ENCODE peak calls at places on chromosomes 7 and 10, in ten cellular contexts. One of them, this sample, is unnamed.

GRCh38 chr7:158685727-158686126 is 18.9 kb downstream of the NCAPG2 start:
- DNase-seq in RWPE2: no peak
- DNase-seq in GM12878: no peak
- DNase-seq in RWPE1: no peak
- DNase-seq in HFFc6: no peak
- DNase-seq in choroid plexus epithelial cell: peak
- DNase-seq in suprapubic skin: no peak
- DNase-seq in kidney epithelial cell: no peak
- DNase-seq in colonic mucosa: no peak
- DNase-seq in AG10803: peak
- DNase-seq in this sample: no peak

GRCh38 chr7:157396316-157397035 is 59.7 kb downstream of the DNAJB6 start:
- DNase-seq in RWPE2: no peak
- DNase-seq in GM12878: no peak
- DNase-seq in RWPE1: no peak
- DNase-seq in HFFc6: no peak
- DNase-seq in choroid plexus epithelial cell: no peak
- DNase-seq in suprapubic skin: no peak
- DNase-seq in kidney epithelial cell: no peak
- DNase-seq in colonic mucosa: no peak
- DNase-seq in AG10803: no peak
- DNase-seq in this sample: no peak

GRCh38 chr10:77715081-77715480 is 77.5 kb upstream of the KCNMA1 start:
- DNase-seq in RWPE2: no peak
- DNase-seq in GM12878: no peak
- DNase-seq in RWPE1: peak
- DNase-seq in HFFc6: no peak
- DNase-seq in choroid plexus epithelial cell: no peak
- DNase-seq in suprapubic skin: no peak
- DNase-seq in kidney epithelial cell: no peak
- DNase-seq in colonic mucosa: no peak
- DNase-seq in AG10803: no peak
- DNase-seq in this sample: no peak

GRCh38 chr7:133039614-133040013 is 42.3 kb downstream of the CHCHD3 start:
- DNase-seq in RWPE2: no peak
- DNase-seq in GM12878: no peak
- DNase-seq in RWPE1: no peak
- DNase-seq in HFFc6: no peak
- DNase-seq in choroid plexus epithelial cell: no peak
- DNase-seq in suprapubic skin: no peak
- DNase-seq in kidney epithelial cell: no peak
- DNase-seq in colonic mucosa: no peak
- DNase-seq in AG10803: no peak
- DNase-seq in this sample: no peak

GRCh38 chr7:29243777-29244655 is 49.4 kb downstream of the CHN2 start:
- DNase-seq in RWPE2: no peak
- DNase-seq in GM12878: peak
- DNase-seq in RWPE1: no peak
- DNase-seq in HFFc6: no peak
- DNase-seq in choroid plexus epithelial cell: no peak
- DNase-seq in suprapubic skin: no peak
- DNase-seq in kidney epithelial cell: no peak
- DNase-seq in colonic mucosa: no peak
- DNase-seq in AG10803: no peak
- DNase-seq in this sample: no peak

GRCh38 chr10:92110039-92110794 is 180.7 kb downstream of the CPEB3 start:
- DNase-seq in RWPE2: no peak
- DNase-seq in GM12878: no peak
- DNase-seq in RWPE1: no peak
- DNase-seq in HFFc6: peak
- DNase-seq in choroid plexus epithelial cell: peak
- DNase-seq in suprapubic skin: no peak
- DNase-seq in kidney epithelial cell: no peak
- DNase-seq in colonic mucosa: no peak
- DNase-seq in AG10803: peak
- DNase-seq in this sample: no peak

GRCh38 chr7:66921396-66921917 is 432 bp downstream of the TMEM248 start:
- DNase-seq in RWPE2: no peak
- DNase-seq in GM12878: no peak
- DNase-seq in RWPE1: peak
- DNase-seq in HFFc6: peak
- DNase-seq in choroid plexus epithelial cell: peak
- DNase-seq in suprapubic skin: no peak
- DNase-seq in kidney epithelial cell: no peak
- DNase-seq in colonic mucosa: peak
- DNase-seq in AG10803: peak
- DNase-seq in this sample: peak

GRCh38 chr7:131605280-131605878 is 49.0 kb upstream of the PODXL start:
- DNase-seq in RWPE2: no peak
- DNase-seq in GM12878: no peak
- DNase-seq in RWPE1: no peak
- DNase-seq in HFFc6: no peak
- DNase-seq in choroid plexus epithelial cell: no peak
- DNase-seq in suprapubic skin: no peak
- DNase-seq in kidney epithelial cell: no peak
- DNase-seq in colonic mucosa: no peak
- DNase-seq in AG10803: peak
- DNase-seq in this sample: no peak

GRCh38 chr10:95360122-95360715 is 69.4 kb upstream of the PDLIM1 start:
- DNase-seq in RWPE2: no peak
- DNase-seq in GM12878: no peak
- DNase-seq in RWPE1: no peak
- DNase-seq in HFFc6: peak
- DNase-seq in choroid plexus epithelial cell: peak
- DNase-seq in suprapubic skin: no peak
- DNase-seq in kidney epithelial cell: no peak
- DNase-seq in colonic mucosa: no peak
- DNase-seq in AG10803: no peak
- DNase-seq in this sample: no peak

GRCh38 chr10:110074986-110075664 is 67.3 kb downstream of the ADD3 start:
- DNase-seq in RWPE2: no peak
- DNase-seq in GM12878: no peak
- DNase-seq in RWPE1: peak
- DNase-seq in HFFc6: peak
- DNase-seq in choroid plexus epithelial cell: peak
- DNase-seq in suprapubic skin: no peak
- DNase-seq in kidney epithelial cell: peak
- DNase-seq in colonic mucosa: no peak
- DNase-seq in AG10803: peak
- DNase-seq in this sample: no peak

GRCh38 chr10:11631890-11632587 is 20.6 kb upstream of the USP6NL start:
- DNase-seq in RWPE2: no peak
- DNase-seq in GM12878: peak
- DNase-seq in RWPE1: no peak
- DNase-seq in HFFc6: no peak
- DNase-seq in choroid plexus epithelial cell: no peak
- DNase-seq in suprapubic skin: no peak
- DNase-seq in kidney epithelial cell: no peak
- DNase-seq in colonic mucosa: no peak
- DNase-seq in AG10803: no peak
- DNase-seq in this sample: no peak

GRCh38 chr7:54811925-54812264 is 52.9 kb upstream of the SEC61G start:
- DNase-seq in RWPE2: no peak
- DNase-seq in GM12878: no peak
- DNase-seq in RWPE1: no peak
- DNase-seq in HFFc6: no peak
- DNase-seq in choroid plexus epithelial cell: peak
- DNase-seq in suprapubic skin: no peak
- DNase-seq in kidney epithelial cell: no peak
- DNase-seq in colonic mucosa: no peak
- DNase-seq in AG10803: peak
- DNase-seq in this sample: no peak

GRCh38 chr10:87850742-87851205 is 12.6 kb downstream of the KLLN start:
- DNase-seq in RWPE2: no peak
- DNase-seq in GM12878: no peak
- DNase-seq in RWPE1: peak
- DNase-seq in HFFc6: peak
- DNase-seq in choroid plexus epithelial cell: peak
- DNase-seq in suprapubic skin: no peak
- DNase-seq in kidney epithelial cell: no peak
- DNase-seq in colonic mucosa: peak
- DNase-seq in AG10803: peak
- DNase-seq in this sample: no peak

GRCh38 chr10:132257271-132257670 is 50.5 kb downstream of the STK32C start:
- DNase-seq in RWPE2: no peak
- DNase-seq in GM12878: no peak
- DNase-seq in RWPE1: peak
- DNase-seq in HFFc6: peak
- DNase-seq in choroid plexus epithelial cell: peak
- DNase-seq in suprapubic skin: no peak
- DNase-seq in kidney epithelial cell: no peak
- DNase-seq in colonic mucosa: no peak
- DNase-seq in AG10803: peak
- DNase-seq in this sample: no peak

GRCh38 chr10:70940834-70941568 is 52.6 kb upstream of the PCBD1 start:
- DNase-seq in RWPE2: no peak
- DNase-seq in GM12878: no peak
- DNase-seq in RWPE1: peak
- DNase-seq in HFFc6: no peak
- DNase-seq in choroid plexus epithelial cell: peak
- DNase-seq in suprapubic skin: no peak
- DNase-seq in kidney epithelial cell: no peak
- DNase-seq in colonic mucosa: no peak
- DNase-seq in AG10803: no peak
- DNase-seq in this sample: no peak

GRCh38 chr10:101291254-101292193 is 62.3 kb upstream of the LBX1 start:
- DNase-seq in RWPE2: no peak
- DNase-seq in GM12878: no peak
- DNase-seq in RWPE1: peak
- DNase-seq in HFFc6: no peak
- DNase-seq in choroid plexus epithelial cell: peak
- DNase-seq in suprapubic skin: no peak
- DNase-seq in kidney epithelial cell: no peak
- DNase-seq in colonic mucosa: no peak
- DNase-seq in AG10803: no peak
- DNase-seq in this sample: no peak

GRCh38 chr10:86282664-86283465 is 83.7 kb downstream of the GRID1 start:
- DNase-seq in RWPE2: peak
- DNase-seq in GM12878: no peak
- DNase-seq in RWPE1: no peak
- DNase-seq in HFFc6: no peak
- DNase-seq in choroid plexus epithelial cell: no peak
- DNase-seq in suprapubic skin: peak
- DNase-seq in kidney epithelial cell: no peak
- DNase-seq in colonic mucosa: peak
- DNase-seq in AG10803: no peak
- DNase-seq in this sample: peak

GRCh38 chr10:96833220-96834001 is 1.3 kb downstream of the LCOR start:
- DNase-seq in RWPE2: no peak
- DNase-seq in GM12878: no peak
- DNase-seq in RWPE1: peak
- DNase-seq in HFFc6: no peak
- DNase-seq in choroid plexus epithelial cell: peak
- DNase-seq in suprapubic skin: no peak
- DNase-seq in kidney epithelial cell: no peak
- DNase-seq in colonic mucosa: peak
- DNase-seq in AG10803: no peak
- DNase-seq in this sample: no peak

GRCh38 chr10:99358101-99358500 is 28.9 kb downstream of the CNNM1 start:
- DNase-seq in RWPE2: no peak
- DNase-seq in GM12878: no peak
- DNase-seq in RWPE1: no peak
- DNase-seq in HFFc6: no peak
- DNase-seq in choroid plexus epithelial cell: no peak
- DNase-seq in suprapubic skin: no peak
- DNase-seq in kidney epithelial cell: no peak
- DNase-seq in colonic mucosa: no peak
- DNase-seq in AG10803: no peak
- DNase-seq in this sample: no peak

GRCh38 chr10:12417341-12417740 is 68.0 kb downstream of the CAMK1D start:
- DNase-seq in RWPE2: no peak
- DNase-seq in GM12878: no peak
- DNase-seq in RWPE1: no peak
- DNase-seq in HFFc6: no peak
- DNase-seq in choroid plexus epithelial cell: peak
- DNase-seq in suprapubic skin: no peak
- DNase-seq in kidney epithelial cell: no peak
- DNase-seq in colonic mucosa: no peak
- DNase-seq in AG10803: no peak
- DNase-seq in this sample: no peak

GRCh38 chr10:3470191-3470590 is 297.6 kb upstream of the PITRM1 start:
- DNase-seq in RWPE2: no peak
- DNase-seq in GM12878: no peak
- DNase-seq in RWPE1: no peak
- DNase-seq in HFFc6: no peak
- DNase-seq in choroid plexus epithelial cell: no peak
- DNase-seq in suprapubic skin: no peak
- DNase-seq in kidney epithelial cell: no peak
- DNase-seq in colonic mucosa: no peak
- DNase-seq in AG10803: no peak
- DNase-seq in this sample: no peak

GRCh38 chr7:142481548-142481947 is 223.7 kb upstream of the PRSS58 start:
- DNase-seq in RWPE2: no peak
- DNase-seq in GM12878: no peak
- DNase-seq in RWPE1: no peak
- DNase-seq in HFFc6: peak
- DNase-seq in choroid plexus epithelial cell: peak
- DNase-seq in suprapubic skin: no peak
- DNase-seq in kidney epithelial cell: no peak
- DNase-seq in colonic mucosa: no peak
- DNase-seq in AG10803: peak
- DNase-seq in this sample: no peak
- TF ChIP-seq CTCF in RWPE2: peak
- TF ChIP-seq CTCF in GM12878: no peak
- TF ChIP-seq CTCF in RWPE1: no peak
- TF ChIP-seq CTCF in HFFc6: peak
- TF ChIP-seq CTCF in choroid plexus epithelial cell: peak
- TF ChIP-seq CTCF in suprapubic skin: no peak
- TF ChIP-seq CTCF in kidney epithelial cell: peak
- TF ChIP-seq CTCF in colonic mucosa: no peak
- TF ChIP-seq CTCF in AG10803: peak
- TF ChIP-seq CTCF in this sample: peak

GRCh38 chr10:123284022-123284421 is 129.8 kb downstream of the BUB3 start:
- DNase-seq in RWPE2: no peak
- DNase-seq in GM12878: no peak
- DNase-seq in RWPE1: peak
- DNase-seq in HFFc6: no peak
- DNase-seq in choroid plexus epithelial cell: no peak
- DNase-seq in suprapubic skin: no peak
- DNase-seq in kidney epithelial cell: no peak
- DNase-seq in colonic mucosa: no peak
- DNase-seq in AG10803: no peak
- DNase-seq in this sample: no peak
- TF ChIP-seq CTCF in RWPE2: no peak
- TF ChIP-seq CTCF in GM12878: no peak
- TF ChIP-seq CTCF in RWPE1: no peak
- TF ChIP-seq CTCF in HFFc6: peak
- TF ChIP-seq CTCF in choroid plexus epithelial cell: no peak
- TF ChIP-seq CTCF in suprapubic skin: no peak
- TF ChIP-seq CTCF in kidney epithelial cell: no peak
- TF ChIP-seq CTCF in colonic mucosa: no peak
- TF ChIP-seq CTCF in AG10803: no peak
- TF ChIP-seq CTCF in this sample: peak

GRCh38 chr10:126520918-126521317 is 132.6 kb upstream of the ADAM12 start:
- DNase-seq in RWPE2: no peak
- DNase-seq in GM12878: no peak
- DNase-seq in RWPE1: no peak
- DNase-seq in HFFc6: no peak
- DNase-seq in choroid plexus epithelial cell: no peak
- DNase-seq in suprapubic skin: no peak
- DNase-seq in kidney epithelial cell: no peak
- DNase-seq in colonic mucosa: no peak
- DNase-seq in AG10803: no peak
- DNase-seq in this sample: no peak
- TF ChIP-seq CTCF in RWPE2: no peak
- TF ChIP-seq CTCF in GM12878: no peak
- TF ChIP-seq CTCF in RWPE1: no peak
- TF ChIP-seq CTCF in HFFc6: peak
- TF ChIP-seq CTCF in choroid plexus epithelial cell: peak
- TF ChIP-seq CTCF in suprapubic skin: no peak
- TF ChIP-seq CTCF in kidney epithelial cell: no peak
- TF ChIP-seq CTCF in colonic mucosa: no peak
- TF ChIP-seq CTCF in AG10803: no peak
- TF ChIP-seq CTCF in this sample: peak

GRCh38 chr7:50588937-50589336 is 23.7 kb upstream of the DDC start:
- DNase-seq in RWPE2: no peak
- DNase-seq in GM12878: no peak
- DNase-seq in RWPE1: no peak
- DNase-seq in HFFc6: no peak
- DNase-seq in choroid plexus epithelial cell: peak
- DNase-seq in suprapubic skin: no peak
- DNase-seq in kidney epithelial cell: no peak
- DNase-seq in colonic mucosa: no peak
- DNase-seq in AG10803: no peak
- DNase-seq in this sample: no peak
- TF ChIP-seq CTCF in RWPE2: no peak
- TF ChIP-seq CTCF in GM12878: no peak
- TF ChIP-seq CTCF in RWPE1: no peak
- TF ChIP-seq CTCF in HFFc6: peak
- TF ChIP-seq CTCF in choroid plexus epithelial cell: peak
- TF ChIP-seq CTCF in suprapubic skin: no peak
- TF ChIP-seq CTCF in kidney epithelial cell: peak
- TF ChIP-seq CTCF in colonic mucosa: no peak
- TF ChIP-seq CTCF in AG10803: peak
- TF ChIP-seq CTCF in this sample: peak